ENCODE peak calls at places on chromosomes 16 and 17, in four cellular contexts. W is OCI-M1, J is iPS-NIHi11, N is NB4. Z is an unnamed sample.
A peak's percentile ranks its signal among the peaks of the same experiment; 100 is the strongest.

GRCh38 chr17:3959921-3960601 is 4.2 kb downstream of the ATP2A3 start:
- DNase-seq in W (no peak), J (no peak), N (no peak), Z (no peak)

GRCh38 chr17:64459284-64459747 is 10.4 kb downstream of the MILR1 start:
- DNase-seq in W (no peak), J (no peak), N (no peak), Z (peak; percentile 21)

GRCh38 chr17:47254403-47254943 is 846 bp downstream of the ITGB3 start:
- DNase-seq in W (no peak), J (no peak), N (no peak), Z (no peak)

GRCh38 chr17:66365903-66366302 is 63.5 kb downstream of the PRKCA start:
- DNase-seq in W (no peak), J (no peak), N (no peak), Z (no peak)

GRCh38 chr17:74305865-74306654 is 20.0 kb upstream of the KIF19 start:
- DNase-seq in W (peak; percentile 28), J (no peak), N (peak; percentile 34), Z (no peak)

GRCh38 chr17:80270836-80271235 is 10.2 kb downstream of the RNF213 start:
- DNase-seq in W (peak; percentile 5), J (peak; percentile 89), N (peak; percentile 41), Z (peak; percentile 72)

GRCh38 chr17:31393749-31394146 is 2.3 kb downstream of the RAB11FIP4 start:
- DNase-seq in W (no peak), J (no peak), N (no peak), Z (no peak)

GRCh38 chr16:67101683-67102082 is 8.1 kb upstream of the PHAF1 start:
- DNase-seq in W (no peak), J (no peak), N (no peak), Z (peak; percentile 51)

GRCh38 chr17:81690066-81690465 is 6.3 kb downstream of the HGS start:
- DNase-seq in W (no peak), J (peak; percentile 9), N (no peak), Z (no peak)

GRCh38 chr17:64244165-64244564 is 18.9 kb downstream of the TEX2 start:
- DNase-seq in W (no peak), J (no peak), N (no peak), Z (no peak)

GRCh38 chr16:48326937-48327336 is 58.3 kb downstream of the SIAH1 start:
- DNase-seq in W (no peak), J (no peak), N (no peak), Z (no peak)

GRCh38 chr16:14399397-14400284 is 230.4 kb downstream of the PARN start:
- DNase-seq in W (peak; percentile 29), J (peak; percentile 22), N (peak; percentile 75), Z (no peak)

GRCh38 chr17:48520631-48521045 is 10.2 kb downstream of the HOXB1 start:
- DNase-seq in W (no peak), J (peak; percentile 55), N (no peak), Z (no peak)

GRCh38 chr16:88639231-88640038 is 1.1 kb downstream of the IL17C start:
- DNase-seq in W (no peak), J (peak; percentile 88), N (peak; percentile 34), Z (no peak)